ENCODE peak calls at places on chromosomes 12 and 14, in four cellular contexts. Z, M, D and N are unnamed samples.

GRCh38 chr12:32273712-32274111 is 125.6 kb upstream of the FGD4 start:
- DNase-seq in Z (peak; percentile 49), M (no peak), D (no peak), N (peak; percentile 50)

GRCh38 chr14:23023500-23024152 is 11.1 kb downstream of the PSMB5 start:
- DNase-seq in Z (no peak), M (no peak), D (no peak), N (no peak)

GRCh38 chr12:108228746-108229145 is 99.7 kb downstream of the WSCD2 start:
- DNase-seq in Z (no peak), M (peak; percentile 69), D (no peak), N (no peak)

GRCh38 chr14:57009585-57010515 is 199.6 kb upstream of the OTX2 start:
- DNase-seq in Z (no peak), M (peak; percentile 37), D (no peak), N (peak; percentile 83)

GRCh38 chr12:27185234-27186045 is 58.6 kb upstream of the STK38L start:
- DNase-seq in Z (no peak), M (no peak), D (peak; percentile 85), N (no peak)

GRCh38 chr14:49306152-49306751 is 279.9 kb downstream of the RPS29 start:
- DNase-seq in Z (no peak), M (peak; percentile 16), D (no peak), N (peak; percentile 10)

GRCh38 chr12:83265798-83266197 is 579.1 kb downstream of the TMTC2 start:
- DNase-seq in Z (no peak), M (no peak), D (no peak), N (peak; percentile 7)

GRCh38 chr12:54004841-54005530 is 3.8 kb upstream of the HOXC8 start:
- DNase-seq in Z (peak; percentile 60), M (no peak), D (no peak), N (no peak)

GRCh38 chr12:43338848-43339526 is 213.0 kb downstream of the ADAMTS20 start:
- DNase-seq in Z (no peak), M (peak; percentile 31), D (peak; percentile 42), N (no peak)

GRCh38 chr12:31362759-31363415 is 36.9 kb upstream of the SINHCAF start:
- DNase-seq in Z (peak; percentile 47), M (no peak), D (peak; percentile 46), N (peak; percentile 23)

GRCh38 chr12:69524755-69525509 is 54.7 kb downstream of the FRS2 start:
- DNase-seq in Z (no peak), M (no peak), D (no peak), N (no peak)

GRCh38 chr14:44309336-44309735 is 197.7 kb downstream of the FSCB start:
- DNase-seq in Z (no peak), M (no peak), D (no peak), N (no peak)

GRCh38 chr12:131028587-131029338 is 75.1 kb downstream of the ADGRD1 start:
- DNase-seq in Z (no peak), M (no peak), D (no peak), N (no peak)

GRCh38 chr12:126064028-126064427 is 998.8 kb downstream of the AACS start:
- DNase-seq in Z (no peak), M (no peak), D (no peak), N (no peak)

GRCh38 chr12:54759751-54760150 is 94.6 kb upstream of the MUCL1 start:
- DNase-seq in Z (peak; percentile 43), M (no peak), D (peak; percentile 7), N (peak; percentile 53)

GRCh38 chr12:114936148-114937099 is 252.4 kb upstream of the TBX3 start:
- DNase-seq in Z (no peak), M (no peak), D (no peak), N (no peak)

GRCh38 chr12:25884920-25885234 is 73.6 kb upstream of the RASSF8 start:
- DNase-seq in Z (peak; percentile 12), M (no peak), D (no peak), N (no peak)

GRCh38 chr12:111980598-111980997 is 32.4 kb downstream of the TMEM116 start:
- DNase-seq in Z (no peak), M (no peak), D (no peak), N (no peak)

GRCh38 chr12:127362121-127362520 is 904.8 kb upstream of the TMEM132C start:
- DNase-seq in Z (no peak), M (no peak), D (no peak), N (no peak)

GRCh38 chr12:65171073-65171472 is 1.7 kb downstream of the LEMD3 start:
- DNase-seq in Z (no peak), M (no peak), D (no peak), N (no peak)

GRCh38 chr12:121796855-121797751 is 3.6 kb upstream of the RHOF start:
- DNase-seq in Z (peak; percentile 87), M (peak; percentile 82), D (no peak), N (peak; percentile 72)

GRCh38 chr12:92426346-92426745 is 276.4 kb upstream of the PLEKHG7 start:
- DNase-seq in Z (no peak), M (no peak), D (no peak), N (no peak)

GRCh38 chr12:53123578-53124351 is 20.5 kb downstream of the SOAT2 start:
- DNase-seq in Z (no peak), M (no peak), D (no peak), N (no peak)

GRCh38 chr12:98291828-98292227 is 223.6 kb upstream of the TMPO start:
- DNase-seq in Z (no peak), M (no peak), D (no peak), N (no peak)

GRCh38 chr12:645563-646071 is 17.6 kb downstream of the NINJ2 start:
- DNase-seq in Z (no peak), M (no peak), D (no peak), N (peak; percentile 83)

DNA sequence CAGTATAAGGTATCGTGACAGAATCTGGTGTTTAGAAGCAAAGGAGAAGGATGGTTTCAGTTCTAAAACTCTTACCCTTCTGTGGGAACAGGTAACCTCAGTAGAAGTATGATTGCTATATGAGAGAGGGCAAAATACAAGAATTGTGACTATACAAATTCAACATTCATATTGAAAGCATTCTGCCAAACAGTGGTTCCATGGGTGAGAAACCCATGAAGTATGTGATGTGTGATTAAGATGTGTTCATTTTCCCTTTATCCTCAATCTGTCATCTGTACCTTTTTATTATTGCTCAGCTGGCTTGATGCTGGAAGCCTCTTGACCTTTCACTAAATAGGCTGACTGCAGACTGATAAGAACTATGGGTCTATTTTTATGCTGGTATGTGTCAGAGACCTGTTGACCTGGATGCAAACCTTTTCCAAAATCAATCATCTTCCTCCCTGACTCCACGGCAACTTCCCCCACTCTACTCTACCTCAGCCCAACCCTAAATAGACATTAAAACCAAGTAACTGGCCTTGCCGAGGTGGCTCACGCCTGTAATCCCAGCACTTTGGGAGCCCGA is 109.6 kb downstream of the STXBP6 start:
- DNase-seq in Z (no peak), M (no peak), D (no peak), N (no peak)
- TF ChIP-seq USF1 in Z (no peak), M (no peak), D (no peak), N (no peak)

GRCh38 chr12:46675736-46676135 is 150.1 kb downstream of the SLC38A4 start:
- DNase-seq in Z (peak; percentile 31), M (peak; percentile 21), D (no peak), N (peak; percentile 46)
- TF ChIP-seq USF1 in Z (no peak), M (no peak), D (no peak), N (no peak)

GRCh38 chr12:60997979-60998378 is 1262.2 kb upstream of the USP15 start:
- DNase-seq in Z (no peak), M (no peak), D (no peak), N (no peak)

GRCh38 chr12:60995256-60995825 is 1264.9 kb upstream of the USP15 start:
- DNase-seq in Z (no peak), M (no peak), D (no peak), N (no peak)

DNA sequence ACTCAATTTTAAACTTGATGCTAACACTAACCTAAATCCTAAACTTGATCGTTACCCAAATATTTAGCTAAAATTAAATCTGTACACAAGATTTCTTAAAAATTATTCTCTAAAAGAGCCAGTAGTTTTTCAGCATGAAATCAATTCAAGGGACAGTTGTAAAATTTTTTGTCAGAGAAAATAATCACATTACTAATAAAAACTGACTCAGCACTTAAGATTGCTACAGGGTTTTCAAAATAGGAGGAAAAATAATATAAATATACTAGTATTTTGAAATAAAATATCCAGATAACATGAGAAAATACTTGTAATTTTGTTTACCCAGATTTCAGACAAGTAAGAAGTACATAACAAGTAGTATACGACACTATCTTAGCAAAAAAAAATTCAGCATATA is 1268.1 kb upstream of the USP15 start:
- DNase-seq in Z (no peak), M (no peak), D (no peak), N (no peak)
- TF ChIP-seq USF1 in Z (no peak), M (no peak), D (no peak), N (no peak)

DNA sequence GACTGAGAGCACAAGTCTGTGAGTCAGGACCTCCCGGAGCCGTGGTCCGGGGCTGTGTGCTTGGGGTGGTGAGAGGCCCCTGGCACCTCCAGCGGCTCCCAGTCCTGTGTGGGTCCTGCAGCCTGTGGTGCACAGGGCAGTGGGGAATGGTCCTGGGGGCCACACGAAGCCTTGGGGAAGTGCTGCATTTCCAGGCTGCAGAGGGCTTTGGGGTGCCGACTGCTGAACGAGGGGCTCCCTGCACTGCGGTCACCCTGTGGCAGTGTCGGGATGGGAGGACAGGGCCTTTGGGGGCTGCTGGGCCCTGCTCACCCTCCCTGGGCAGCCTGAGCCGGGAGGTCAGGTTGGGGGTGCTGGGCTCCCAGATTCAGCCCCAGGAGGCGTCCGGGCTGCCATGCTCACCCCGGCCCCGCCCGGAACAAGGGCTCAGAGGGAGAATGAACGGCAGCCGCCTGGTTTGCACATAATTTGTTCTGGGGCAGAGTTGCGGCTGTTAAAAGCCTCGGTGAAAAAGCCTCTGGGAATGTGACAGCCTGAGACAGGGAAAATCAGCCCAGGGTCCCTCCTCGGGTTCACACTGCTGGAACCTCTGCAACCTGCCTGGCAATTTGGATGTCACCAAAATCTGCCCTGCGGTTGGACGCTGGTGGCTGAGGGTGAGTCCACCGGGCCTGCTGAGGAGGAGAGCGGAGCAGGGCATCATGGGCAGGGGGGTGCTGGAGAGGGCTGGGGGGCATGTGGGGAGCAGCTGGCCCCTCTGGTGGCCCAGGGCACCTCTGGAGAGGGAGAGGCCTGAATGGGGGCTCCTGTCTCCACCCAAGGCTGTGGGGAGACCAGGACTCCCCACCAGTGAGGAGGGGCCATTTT is 109.2 kb downstream of the KIF26A start:
- DNase-seq in Z (no peak), M (no peak), D (no peak), N (no peak)
- TF ChIP-seq USF1 in Z (no peak), M (no peak), D (no peak), N (no peak)

GRCh38 chr14:100649173-100649519 is 61.9 kb upstream of the BEGAIN start:
- DNase-seq in Z (no peak), M (no peak), D (no peak), N (no peak)
- TF ChIP-seq USF1 in Z (no peak), M (no peak), D (no peak), N (no peak)